ENCODE peak calls at places on chromosomes 16 and 17, in eight cellular contexts. One of them, this sample, is unnamed.

GRCh38 chr17:75371981-75372380 is 33.5 kb downstream of the GRB2 start:
- DNase-seq in left lung: no peak
- DNase-seq in lung: no peak
- DNase-seq in left ventricle myocardium inferior: no peak
- DNase-seq in OCI-LY7: no peak
- DNase-seq in upper lobe of right lung: no peak
- DNase-seq in CD8-positive, alpha-beta T cell: no peak
- DNase-seq in brain microvascular endothelial cell: no peak
- DNase-seq in this sample: no peak

GRCh38 chr17:77842906-77843249 is 115.6 kb upstream of the TNRC6C start:
- DNase-seq in left lung: peak
- DNase-seq in lung: no peak
- DNase-seq in left ventricle myocardium inferior: peak
- DNase-seq in OCI-LY7: no peak
- DNase-seq in upper lobe of right lung: no peak
- DNase-seq in CD8-positive, alpha-beta T cell: no peak
- DNase-seq in brain microvascular endothelial cell: no peak
- DNase-seq in this sample: peak

GRCh38 chr17:2400474-2400866 is 390 bp downstream of the MNT start:
- DNase-seq in left lung: peak
- DNase-seq in lung: no peak
- DNase-seq in left ventricle myocardium inferior: peak
- DNase-seq in OCI-LY7: peak
- DNase-seq in upper lobe of right lung: peak
- DNase-seq in CD8-positive, alpha-beta T cell: peak
- DNase-seq in brain microvascular endothelial cell: no peak
- DNase-seq in this sample: peak

GRCh38 chr17:82981141-82981540 is 98.3 kb upstream of the METRNL start:
- DNase-seq in left lung: no peak
- DNase-seq in lung: peak
- DNase-seq in left ventricle myocardium inferior: no peak
- DNase-seq in OCI-LY7: no peak
- DNase-seq in upper lobe of right lung: peak
- DNase-seq in CD8-positive, alpha-beta T cell: no peak
- DNase-seq in brain microvascular endothelial cell: no peak
- DNase-seq in this sample: no peak

GRCh38 chr17:16442141-16442540 is 26.8 kb downstream of the TRPV2 start:
- DNase-seq in left lung: no peak
- DNase-seq in lung: no peak
- DNase-seq in left ventricle myocardium inferior: no peak
- DNase-seq in OCI-LY7: no peak
- DNase-seq in upper lobe of right lung: no peak
- DNase-seq in CD8-positive, alpha-beta T cell: no peak
- DNase-seq in brain microvascular endothelial cell: no peak
- DNase-seq in this sample: no peak

GRCh38 chr17:3553419-3554401 is 3.9 kb downstream of the TRPV3 start:
- DNase-seq in left lung: no peak
- DNase-seq in lung: no peak
- DNase-seq in left ventricle myocardium inferior: no peak
- DNase-seq in OCI-LY7: no peak
- DNase-seq in upper lobe of right lung: no peak
- DNase-seq in CD8-positive, alpha-beta T cell: no peak
- DNase-seq in brain microvascular endothelial cell: no peak
- DNase-seq in this sample: no peak

GRCh38 chr17:69535022-69535570 is 120.6 kb downstream of the MAP2K6 start:
- DNase-seq in left lung: no peak
- DNase-seq in lung: no peak
- DNase-seq in left ventricle myocardium inferior: no peak
- DNase-seq in OCI-LY7: no peak
- DNase-seq in upper lobe of right lung: no peak
- DNase-seq in CD8-positive, alpha-beta T cell: no peak
- DNase-seq in brain microvascular endothelial cell: no peak
- DNase-seq in this sample: no peak

GRCh38 chr17:81337449-81337848 is 42.3 kb upstream of the SLC38A10 start:
- DNase-seq in left lung: peak
- DNase-seq in lung: peak
- DNase-seq in left ventricle myocardium inferior: no peak
- DNase-seq in OCI-LY7: no peak
- DNase-seq in upper lobe of right lung: peak
- DNase-seq in CD8-positive, alpha-beta T cell: no peak
- DNase-seq in brain microvascular endothelial cell: no peak
- DNase-seq in this sample: peak

GRCh38 chr16:11914759-11915643 is 755 bp downstream of the GSPT1 start:
- DNase-seq in left lung: peak
- DNase-seq in lung: peak
- DNase-seq in left ventricle myocardium inferior: peak
- DNase-seq in OCI-LY7: peak
- DNase-seq in upper lobe of right lung: peak
- DNase-seq in CD8-positive, alpha-beta T cell: peak
- DNase-seq in brain microvascular endothelial cell: peak
- DNase-seq in this sample: peak

GRCh38 chr16:57111420-57111819 is 19.0 kb downstream of the CPNE2 start:
- DNase-seq in left lung: no peak
- DNase-seq in lung: no peak
- DNase-seq in left ventricle myocardium inferior: no peak
- DNase-seq in OCI-LY7: no peak
- DNase-seq in upper lobe of right lung: no peak
- DNase-seq in CD8-positive, alpha-beta T cell: no peak
- DNase-seq in brain microvascular endothelial cell: no peak
- DNase-seq in this sample: no peak

GRCh38 chr16:57112403-57113041 is 20.1 kb downstream of the CPNE2 start:
- DNase-seq in left lung: no peak
- DNase-seq in lung: no peak
- DNase-seq in left ventricle myocardium inferior: no peak
- DNase-seq in OCI-LY7: no peak
- DNase-seq in upper lobe of right lung: no peak
- DNase-seq in CD8-positive, alpha-beta T cell: no peak
- DNase-seq in brain microvascular endothelial cell: no peak
- DNase-seq in this sample: no peak

GRCh38 chr16:57115148-57115503 is 22.7 kb downstream of the CPNE2 start:
- DNase-seq in left lung: no peak
- DNase-seq in lung: no peak
- DNase-seq in left ventricle myocardium inferior: no peak
- DNase-seq in OCI-LY7: no peak
- DNase-seq in upper lobe of right lung: no peak
- DNase-seq in CD8-positive, alpha-beta T cell: no peak
- DNase-seq in brain microvascular endothelial cell: no peak
- DNase-seq in this sample: no peak

GRCh38 chr16:57113664-57114063 is 21.3 kb downstream of the CPNE2 start:
- DNase-seq in left lung: no peak
- DNase-seq in lung: no peak
- DNase-seq in left ventricle myocardium inferior: no peak
- DNase-seq in OCI-LY7: no peak
- DNase-seq in upper lobe of right lung: no peak
- DNase-seq in CD8-positive, alpha-beta T cell: no peak
- DNase-seq in brain microvascular endothelial cell: no peak
- DNase-seq in this sample: no peak

DNA sequence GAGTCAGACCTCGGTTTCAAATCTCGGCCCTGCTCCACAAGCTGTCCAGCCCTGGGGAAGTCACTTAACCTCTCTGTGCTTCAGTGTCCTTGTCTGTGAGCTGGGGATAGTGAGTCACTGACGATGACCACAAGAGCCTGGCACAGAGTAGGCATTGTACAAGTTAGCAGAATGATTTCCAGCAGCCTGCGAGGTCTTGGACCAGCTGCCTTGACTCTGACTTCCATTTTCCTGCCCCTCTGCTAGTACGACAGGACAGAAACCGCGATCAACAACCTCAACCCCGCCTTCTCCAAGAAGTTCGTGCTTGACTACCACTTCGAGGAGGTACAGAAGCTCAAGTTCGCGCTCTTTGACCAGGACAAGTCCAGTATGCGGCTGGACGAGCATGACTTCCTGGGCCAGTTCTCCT is 20.7 kb downstream of the CPNE2 start:
- DNase-seq in left lung: no peak
- DNase-seq in lung: no peak
- DNase-seq in left ventricle myocardium inferior: no peak
- DNase-seq in OCI-LY7: no peak
- DNase-seq in upper lobe of right lung: no peak
- DNase-seq in CD8-positive, alpha-beta T cell: no peak
- DNase-seq in brain microvascular endothelial cell: peak
- DNase-seq in this sample: no peak
- H3K27ac ChIP-seq in left lung: no peak
- H3K27ac ChIP-seq in lung: no peak
- H3K27ac ChIP-seq in left ventricle myocardium inferior: peak
- H3K27ac ChIP-seq in OCI-LY7: no peak
- H3K27ac ChIP-seq in upper lobe of right lung: no peak
- H3K27ac ChIP-seq in CD8-positive, alpha-beta T cell: no peak
- H3K27ac ChIP-seq in brain microvascular endothelial cell: no peak
- H3K27ac ChIP-seq in this sample: no peak

GRCh38 chr16:13956635-13957196 is 36.8 kb downstream of the ERCC4 start:
- DNase-seq in left lung: no peak
- DNase-seq in lung: no peak
- DNase-seq in left ventricle myocardium inferior: no peak
- DNase-seq in OCI-LY7: no peak
- DNase-seq in upper lobe of right lung: no peak
- DNase-seq in CD8-positive, alpha-beta T cell: no peak
- DNase-seq in brain microvascular endothelial cell: no peak
- DNase-seq in this sample: no peak
- H3K27ac ChIP-seq in left lung: peak
- H3K27ac ChIP-seq in lung: peak
- H3K27ac ChIP-seq in left ventricle myocardium inferior: peak
- H3K27ac ChIP-seq in OCI-LY7: no peak
- H3K27ac ChIP-seq in upper lobe of right lung: peak
- H3K27ac ChIP-seq in CD8-positive, alpha-beta T cell: no peak
- H3K27ac ChIP-seq in brain microvascular endothelial cell: peak
- H3K27ac ChIP-seq in this sample: no peak

DNA sequence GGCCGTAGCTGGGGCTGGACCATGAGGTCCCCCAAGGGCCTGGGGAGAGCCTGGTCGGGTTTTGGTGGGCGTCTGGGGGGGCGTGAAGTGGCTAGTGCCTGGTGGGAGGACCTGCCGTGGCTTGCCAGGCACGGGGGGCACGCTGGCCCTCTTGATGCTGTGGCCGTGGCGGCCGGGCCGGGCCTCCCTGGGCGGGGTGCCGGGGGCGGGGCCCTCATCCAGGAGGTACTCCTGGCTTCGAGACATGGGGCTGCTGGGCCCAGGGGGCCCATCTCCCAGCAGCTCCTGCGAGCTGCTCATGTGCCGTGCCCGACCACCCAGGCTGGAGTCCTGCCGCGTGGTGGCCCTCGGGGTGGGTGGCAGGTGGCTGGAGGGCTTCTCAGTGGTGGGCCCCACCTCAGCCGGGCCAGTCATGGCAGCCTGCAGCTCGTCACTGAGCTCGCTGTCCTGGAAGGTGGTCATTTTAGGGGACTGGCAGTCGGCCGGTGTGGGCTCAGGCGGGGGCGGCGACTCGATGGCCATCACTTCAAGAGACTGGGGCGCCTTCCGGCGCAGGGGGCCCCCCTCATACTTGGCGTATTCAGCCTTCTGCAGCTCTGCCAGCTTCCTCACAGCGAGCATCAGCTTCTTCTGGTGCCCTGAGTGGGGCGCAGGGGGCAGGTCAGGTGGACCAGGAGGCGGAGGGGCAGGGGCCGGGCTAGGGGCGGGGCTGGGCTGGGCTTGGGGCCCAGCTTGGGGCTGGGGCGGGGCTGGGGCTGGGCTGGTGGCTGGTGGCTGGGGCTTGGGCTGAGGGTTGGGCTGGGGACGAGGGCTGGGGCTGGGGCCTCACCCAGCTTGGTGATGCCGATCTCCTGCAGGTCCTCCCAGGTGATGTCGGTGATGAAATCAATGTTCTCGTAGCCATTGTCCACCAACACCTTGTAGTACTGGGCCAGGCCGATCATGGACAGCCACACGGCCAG is 15.2 kb downstream of the CASKIN1 start:
- DNase-seq in left lung: no peak
- DNase-seq in lung: no peak
- DNase-seq in left ventricle myocardium inferior: no peak
- DNase-seq in OCI-LY7: no peak
- DNase-seq in upper lobe of right lung: no peak
- DNase-seq in CD8-positive, alpha-beta T cell: no peak
- DNase-seq in brain microvascular endothelial cell: no peak
- DNase-seq in this sample: no peak
- H3K27ac ChIP-seq in left lung: no peak
- H3K27ac ChIP-seq in lung: no peak
- H3K27ac ChIP-seq in left ventricle myocardium inferior: no peak
- H3K27ac ChIP-seq in OCI-LY7: no peak
- H3K27ac ChIP-seq in upper lobe of right lung: no peak
- H3K27ac ChIP-seq in CD8-positive, alpha-beta T cell: no peak
- H3K27ac ChIP-seq in brain microvascular endothelial cell: no peak
- H3K27ac ChIP-seq in this sample: no peak

GRCh38 chr17:48579738-48580543 is 1.8 kb upstream of the HOXB4 start:
- DNase-seq in left lung: no peak
- DNase-seq in lung: no peak
- DNase-seq in left ventricle myocardium inferior: no peak
- DNase-seq in OCI-LY7: no peak
- DNase-seq in upper lobe of right lung: no peak
- DNase-seq in CD8-positive, alpha-beta T cell: no peak
- DNase-seq in brain microvascular endothelial cell: no peak
- DNase-seq in this sample: no peak
- H3K27ac ChIP-seq in left lung: peak
- H3K27ac ChIP-seq in lung: peak
- H3K27ac ChIP-seq in left ventricle myocardium inferior: peak
- H3K27ac ChIP-seq in OCI-LY7: no peak
- H3K27ac ChIP-seq in upper lobe of right lung: peak
- H3K27ac ChIP-seq in CD8-positive, alpha-beta T cell: no peak
- H3K27ac ChIP-seq in brain microvascular endothelial cell: no peak
- H3K27ac ChIP-seq in this sample: peak

GRCh38 chr17:59846391-59847165 is 46.2 kb downstream of the TUBD1 start:
- DNase-seq in left lung: no peak
- DNase-seq in lung: peak
- DNase-seq in left ventricle myocardium inferior: peak
- DNase-seq in OCI-LY7: peak
- DNase-seq in upper lobe of right lung: peak
- DNase-seq in CD8-positive, alpha-beta T cell: no peak
- DNase-seq in brain microvascular endothelial cell: peak
- DNase-seq in this sample: no peak
- H3K27ac ChIP-seq in left lung: peak
- H3K27ac ChIP-seq in lung: peak
- H3K27ac ChIP-seq in left ventricle myocardium inferior: peak
- H3K27ac ChIP-seq in OCI-LY7: peak
- H3K27ac ChIP-seq in upper lobe of right lung: peak
- H3K27ac ChIP-seq in CD8-positive, alpha-beta T cell: no peak
- H3K27ac ChIP-seq in brain microvascular endothelial cell: peak
- H3K27ac ChIP-seq in this sample: peak

This sample was measured in heart left ventricle.